ENCODE peak calls at places on chromosomes 6 and 20, in eight cellular contexts. F, W, I, T, S, P, Z and Q are unnamed samples.

GRCh38 chr6:152642578-152643375 is 5.6 kb upstream of the SYNE1 start:
- DNase-seq in F (no peak), W (peak; percentile 70), I (no peak), T (no peak), S (peak; percentile 41), P (no peak), Z (peak; percentile 71), Q (no peak)

GRCh38 chr6:37784585-37784967 is 35.0 kb upstream of the ZFAND3 start:
- DNase-seq in F (no peak), W (no peak), I (no peak), T (no peak), S (no peak), P (no peak), Z (no peak), Q (no peak)

GRCh38 chr20:47620808-47621805 is 119.4 kb downstream of the NCOA3 start:
- DNase-seq in F (no peak), W (peak; percentile 7), I (no peak), T (peak; percentile 40), S (peak; percentile 80), P (no peak), Z (peak; percentile 70), Q (no peak)

GRCh38 chr6:134480593-134480992 is 162.7 kb upstream of the SGK1 start:
- DNase-seq in F (no peak), W (no peak), I (no peak), T (no peak), S (peak; percentile 63), P (no peak), Z (peak; percentile 44), Q (no peak)

GRCh38 chr6:157459327-157459726 is 78.3 kb downstream of the ZDHHC14 start:
- DNase-seq in F (no peak), W (no peak), I (no peak), T (no peak), S (no peak), P (no peak), Z (no peak), Q (no peak)

GRCh38 chr20:48092596-48093280 is 307.5 kb upstream of the SULF2 start:
- DNase-seq in F (no peak), W (no peak), I (no peak), T (no peak), S (no peak), P (peak; percentile 58), Z (no peak), Q (no peak)

GRCh38 chr6:40359808-40360207 is 227.4 kb downstream of the LRFN2 start:
- DNase-seq in F (no peak), W (no peak), I (no peak), T (no peak), S (no peak), P (peak; percentile 3), Z (no peak), Q (no peak)

GRCh38 chr6:19812512-19813119 is 24.6 kb upstream of the ID4 start:
- DNase-seq in F (no peak), W (peak; percentile 2), I (no peak), T (no peak), S (peak; percentile 59), P (no peak), Z (peak; percentile 37), Q (no peak)

GRCh38 chr20:50843331-50844276 is 48.7 kb downstream of the BCAS4 start:
- DNase-seq in F (no peak), W (no peak), I (no peak), T (no peak), S (no peak), P (no peak), Z (peak; percentile 85), Q (no peak)

GRCh38 chr6:118709859-118710350 is 58.5 kb upstream of the CEP85L start:
- DNase-seq in F (no peak), W (no peak), I (peak; percentile 58), T (no peak), S (peak; percentile 82), P (no peak), Z (peak; percentile 88), Q (no peak)

GRCh38 chr6:145836170-145836569 is 21.6 kb upstream of the FBXO30 start:
- DNase-seq in F (no peak), W (no peak), I (no peak), T (no peak), S (peak; percentile 46), P (no peak), Z (peak; percentile 82), Q (no peak)

GRCh38 chr6:105495515-105495914 is 92.6 kb upstream of the PREP start:
- DNase-seq in F (no peak), W (no peak), I (no peak), T (no peak), S (no peak), P (no peak), Z (no peak), Q (no peak)

GRCh38 chr6:1584996-1585668 is 24.6 kb upstream of the FOXC1 start:
- DNase-seq in F (no peak), W (no peak), I (no peak), T (no peak), S (no peak), P (no peak), Z (no peak), Q (peak; percentile 70)
- TF ChIP-seq CTCF in F (no peak), W (no peak), I (no peak), T (no peak), S (no peak), P (no peak), Z (no peak), Q (no peak)

GRCh38 chr6:31665501-31666336 is at the start of gene CSNK2B:
- DNase-seq in F (peak; percentile 100), W (peak; percentile 99), I (peak; percentile 97), T (peak; percentile 91), S (peak; percentile 97), P (peak; percentile 100), Z (peak; percentile 94), Q (peak; percentile 98)
- TF ChIP-seq CTCF in F (no peak), W (no peak), I (no peak), T (no peak), S (no peak), P (no peak), Z (no peak), Q (no peak)

GRCh38 chr6:121305957-121306607 is 28.2 kb downstream of the TBC1D32 start:
- DNase-seq in F (no peak), W (peak; percentile 12), I (no peak), T (no peak), S (peak; percentile 53), P (no peak), Z (peak; percentile 63), Q (no peak)
- TF ChIP-seq CTCF in F (no peak), W (peak; percentile 37), I (peak; percentile 54), T (peak; percentile 30), S (peak; percentile 52), P (no peak), Z (peak; percentile 51), Q (peak; percentile 71)

GRCh38 chr20:650954-651353 is 2.0 kb downstream of the SRXN1 start:
- DNase-seq in F (no peak), W (no peak), I (no peak), T (no peak), S (no peak), P (no peak), Z (no peak), Q (no peak)
- TF ChIP-seq CTCF in F (no peak), W (no peak), I (no peak), T (no peak), S (peak; percentile 20), P (no peak), Z (no peak), Q (peak; percentile 10)

DNA sequence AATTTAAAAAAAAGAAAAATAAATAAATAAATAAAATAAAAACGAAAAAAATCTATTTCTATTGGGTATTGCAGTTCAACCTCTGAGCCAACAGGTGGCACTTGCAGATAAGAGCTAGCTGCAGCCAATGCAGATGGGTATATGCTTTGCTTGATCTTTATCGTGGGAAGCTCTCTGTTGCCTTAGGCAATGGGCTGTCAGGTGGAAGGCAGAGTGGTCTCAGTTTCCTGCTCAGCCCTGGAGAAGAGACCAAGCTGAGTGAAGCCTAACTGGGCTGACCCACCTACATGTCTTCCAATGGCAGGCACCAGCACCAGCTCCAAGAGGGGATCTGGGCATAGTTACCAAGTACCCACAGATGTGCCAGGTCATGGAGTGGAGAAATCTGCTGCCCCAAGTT is 95.0 kb downstream of the AK9 start:
- DNase-seq in F (no peak), W (peak; percentile 37), I (no peak), T (no peak), S (peak; percentile 5), P (no peak), Z (peak; percentile 33), Q (no peak)
- TF ChIP-seq CTCF in F (no peak), W (peak; percentile 13), I (peak; percentile 45), T (peak; percentile 40), S (peak; percentile 49), P (no peak), Z (peak; percentile 44), Q (peak; percentile 36)